ENCODE peak calls at places on chromosomes 16 and 17, in four cellular contexts. One of them, this sample, is unnamed.

GRCh38 chr16:67509016-67509415 is 19.6 kb upstream of the RIPOR1 start:
- DNase-seq in posterior cingulate gyrus: no peak
- DNase-seq in aorta: no peak
- DNase-seq in ovary: no peak
- DNase-seq in this sample: no peak

GRCh38 chr16:70252355-70252988 is 732 bp upstream of the EXOSC6 start:
- DNase-seq in ovary: no peak
- DNase-seq in aorta: no peak
- DNase-seq in posterior cingulate gyrus: no peak
- DNase-seq in this sample: no peak

GRCh38 chr16:80804451-80805383 is at the start of gene CDYL2:
- DNase-seq in posterior cingulate gyrus: no peak
- DNase-seq in aorta: peak
- DNase-seq in ovary: no peak
- DNase-seq in this sample: peak

GRCh38 chr17:14672830-14673229 is 371.9 kb downstream of the HS3ST3B1 start:
- DNase-seq in aorta: peak
- DNase-seq in posterior cingulate gyrus: no peak
- DNase-seq in ovary: no peak
- DNase-seq in this sample: peak

GRCh38 chr16:4613636-4614570 is 785 bp downstream of the UBALD1 start:
- DNase-seq in posterior cingulate gyrus: no peak
- DNase-seq in aorta: no peak
- DNase-seq in ovary: no peak
- DNase-seq in this sample: peak

GRCh38 chr17:75750661-75751423 is 14.2 kb downstream of the GALK1 start:
- DNase-seq in ovary: no peak
- DNase-seq in posterior cingulate gyrus: no peak
- DNase-seq in aorta: no peak
- DNase-seq in this sample: peak

GRCh38 chr16:75080205-75081029 is 36.2 kb downstream of the LDHD start:
- DNase-seq in posterior cingulate gyrus: no peak
- DNase-seq in aorta: no peak
- DNase-seq in ovary: no peak
- DNase-seq in this sample: peak

GRCh38 chr17:68190495-68190894 is 57.3 kb upstream of the AMZ2 start:
- DNase-seq in aorta: no peak
- DNase-seq in ovary: no peak
- DNase-seq in posterior cingulate gyrus: no peak
- DNase-seq in this sample: no peak

GRCh38 chr16:17101646-17102045 is 369.1 kb downstream of the XYLT1 start:
- DNase-seq in ovary: no peak
- DNase-seq in aorta: no peak
- DNase-seq in posterior cingulate gyrus: no peak
- DNase-seq in this sample: peak

GRCh38 chr16:87538594-87538993 is 45.8 kb upstream of the ZCCHC14 start:
- DNase-seq in ovary: no peak
- DNase-seq in posterior cingulate gyrus: no peak
- DNase-seq in aorta: peak
- DNase-seq in this sample: peak

GRCh38 chr17:74639704-74640142 is 16.2 kb upstream of the CD300E start:
- DNase-seq in posterior cingulate gyrus: no peak
- DNase-seq in ovary: no peak
- DNase-seq in aorta: no peak
- DNase-seq in this sample: peak

GRCh38 chr16:81261049-81261648 is 22.7 kb downstream of the BCO1 start:
- DNase-seq in ovary: no peak
- DNase-seq in posterior cingulate gyrus: no peak
- DNase-seq in aorta: no peak
- DNase-seq in this sample: no peak

GRCh38 chr17:56635640-56636039 is 42.1 kb downstream of the NOG start:
- DNase-seq in posterior cingulate gyrus: no peak
- DNase-seq in ovary: no peak
- DNase-seq in aorta: no peak
- DNase-seq in this sample: peak

GRCh38 chr16:84045818-84046470 is 3.3 kb upstream of the SLC38A8 start:
- DNase-seq in posterior cingulate gyrus: peak
- DNase-seq in ovary: no peak
- DNase-seq in aorta: no peak
- DNase-seq in this sample: no peak

GRCh38 chr17:57604771-57605733 is 140.0 kb downstream of the CCDC182 start:
- DNase-seq in aorta: peak
- DNase-seq in posterior cingulate gyrus: no peak
- DNase-seq in ovary: peak
- DNase-seq in this sample: no peak

GRCh38 chr17:73099504-73099903 is 7.0 kb upstream of the SLC39A11 start:
- DNase-seq in aorta: no peak
- DNase-seq in posterior cingulate gyrus: no peak
- DNase-seq in ovary: no peak
- DNase-seq in this sample: no peak

GRCh38 chr16:65070831-65071230 is 51.0 kb downstream of the CDH11 start:
- DNase-seq in ovary: peak
- DNase-seq in posterior cingulate gyrus: peak
- DNase-seq in aorta: peak
- DNase-seq in this sample: peak

GRCh38 chr17:18960803-18961511 is 9.0 kb downstream of the SLC5A10 start:
- DNase-seq in ovary: peak
- DNase-seq in posterior cingulate gyrus: no peak
- DNase-seq in aorta: peak
- DNase-seq in this sample: peak

GRCh38 chr17:47969975-47970724 is 763 bp upstream of the CDK5RAP3 start:
- DNase-seq in ovary: no peak
- DNase-seq in posterior cingulate gyrus: no peak
- DNase-seq in aorta: no peak
- DNase-seq in this sample: no peak

GRCh38 chr16:47995354-47995753 is 160.4 kb downstream of the ABCC12 start:
- DNase-seq in ovary: no peak
- DNase-seq in posterior cingulate gyrus: no peak
- DNase-seq in aorta: no peak
- DNase-seq in this sample: no peak

GRCh38 chr17:28738680-28739384 is 5.0 kb upstream of the TRAF4 start:
- DNase-seq in posterior cingulate gyrus: no peak
- DNase-seq in aorta: no peak
- DNase-seq in ovary: no peak
- DNase-seq in this sample: no peak

GRCh38 chr16:85640606-85641005 is 27.5 kb downstream of the GSE1 start:
- DNase-seq in aorta: no peak
- DNase-seq in ovary: no peak
- DNase-seq in posterior cingulate gyrus: peak
- DNase-seq in this sample: no peak

GRCh38 chr16:58591083-58591482 is 38.5 kb downstream of the CNOT1 start:
- DNase-seq in posterior cingulate gyrus: no peak
- DNase-seq in ovary: no peak
- DNase-seq in aorta: no peak
- DNase-seq in this sample: no peak